ENCODE peak calls at places on chromosomes 16 and 17, in four cellular contexts. F is fibroblast of lung, S is tibial nerve, C is small intestine. T is an unnamed sample.

GRCh38 chr17:15381707-15382106 is 40.3 kb upstream of the TEKT3 start:
- DNase-seq in C (peak; percentile 66), S (no peak), F (no peak), T (no peak)

GRCh38 chr17:75795820-75796607 is 11.4 kb downstream of the UNK start:
- DNase-seq in F (no peak), C (no peak), S (no peak), T (peak; percentile 6)

GRCh38 chr17:83065660-83066542 is 13.5 kb upstream of the METRNL start:
- DNase-seq in S (no peak), C (no peak), F (no peak), T (peak; percentile 53)

GRCh38 chr16:9364721-9365693 is 273.6 kb downstream of the HAPSTR1 start:
- DNase-seq in C (no peak), S (peak; percentile 72), F (no peak), T (no peak)

GRCh38 chr17:44919885-44920564 is 4.7 kb upstream of the GFAP start:
- DNase-seq in C (peak; percentile 76), F (peak; percentile 70), S (peak; percentile 78), T (peak; percentile 89)

GRCh38 chr16:69349508-69349907 is 2.1 kb downstream of the TMED6 start:
- DNase-seq in S (no peak), C (no peak), F (no peak), T (no peak)

GRCh38 chr16:54178491-54178976 is 108.1 kb downstream of the IRX3 start:
- DNase-seq in S (no peak), C (no peak), F (no peak), T (no peak)

GRCh38 chr16:6643083-6643686 is 689.5 kb upstream of the RBFOX1 start:
- DNase-seq in S (peak; percentile 85), F (peak; percentile 35), C (peak; percentile 63), T (no peak)

GRCh38 chr17:32519769-32520701 is 33.2 kb downstream of the CDK5R1 start:
- DNase-seq in F (peak; percentile 49), S (no peak), C (peak; percentile 58), T (peak; percentile 87)

GRCh38 chr17:75191584-75191983 is 8.8 kb upstream of the SUMO2 start:
- DNase-seq in F (peak; percentile 27), C (no peak), S (no peak), T (no peak)

GRCh38 chr17:21292867-21293845 is 8.6 kb downstream of the MAP2K3 start:
- DNase-seq in S (no peak), C (no peak), F (no peak), T (no peak)

GRCh38 chr17:32127156-32127897 is 15.0 kb upstream of the RHOT1 start:
- DNase-seq in F (peak; percentile 71), C (peak; percentile 95), S (peak; percentile 77), T (peak; percentile 95)

GRCh38 chr16:11535494-11535893 is 51.2 kb downstream of the LITAF start:
- DNase-seq in F (no peak), C (peak; percentile 25), S (no peak), T (no peak)

GRCh38 chr16:20905576-20905975 is 5.0 kb downstream of the LYRM1 start:
- DNase-seq in S (no peak), C (no peak), F (no peak), T (no peak)

GRCh38 chr17:28416703-28417311 is 10.8 kb upstream of the SLC46A1 start:
- DNase-seq in F (peak; percentile 53), C (peak; percentile 83), S (peak; percentile 39), T (no peak)
- H3K27me3 ChIP-seq in F (peaks cover 6% of the 10 kb centered on the region), C (no peaks in the 10 kb centered on the region), S (no peaks in the 10 kb centered on the region), T (no peaks in the 10 kb centered on the region)

GRCh38 chr16:84358601-84359295 is 9.6 kb upstream of the ATP2C2 start:
- DNase-seq in S (no peak), C (peak; percentile 77), F (no peak), T (no peak)
- H3K36me3 ChIP-seq in S (no peaks in the 10 kb centered on the region), C (no peaks in the 10 kb centered on the region), F (no peaks in the 10 kb centered on the region), T (no peaks in the 10 kb centered on the region)

DNA sequence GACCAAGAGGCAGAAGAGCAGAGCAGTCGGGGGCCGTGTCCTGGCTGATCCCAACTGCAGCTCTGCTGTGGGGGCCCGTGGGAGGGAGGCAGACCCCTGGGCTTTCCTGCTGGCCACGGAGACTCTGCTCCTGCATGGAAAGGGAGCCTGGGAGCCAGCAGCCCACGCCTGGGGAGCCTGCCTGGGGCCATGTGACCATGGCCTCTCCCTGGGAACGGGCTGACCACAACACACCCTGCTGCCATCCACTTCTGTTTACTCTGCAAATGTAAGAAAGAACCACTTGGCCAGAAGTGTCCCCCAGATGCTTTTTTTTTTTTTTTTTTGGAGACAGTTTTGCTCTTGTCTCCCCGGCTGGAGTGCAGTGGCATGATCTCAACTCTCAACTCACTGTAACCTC is 2.0 kb upstream of the TEDC2 start:
- DNase-seq in F (no peak), S (no peak), C (no peak), T (no peak)
- H3K27ac ChIP-seq in F (no peak overlapping the region), S (no peak overlapping the region), C (no peak overlapping the region), T (no peak overlapping the region)

GRCh38 chr16:28057949-28058348 is 5.6 kb downstream of the GSG1L start:
- DNase-seq in F (no peak), S (no peak), C (no peak), T (peak; percentile 64)
- H3K27me3 ChIP-seq in F (peaks cover 38% of the 10 kb centered on the region), S (no peaks in the 10 kb centered on the region), C (peaks cover 3% of the 10 kb centered on the region), T (peaks cover 22% of the 10 kb centered on the region)

DNA sequence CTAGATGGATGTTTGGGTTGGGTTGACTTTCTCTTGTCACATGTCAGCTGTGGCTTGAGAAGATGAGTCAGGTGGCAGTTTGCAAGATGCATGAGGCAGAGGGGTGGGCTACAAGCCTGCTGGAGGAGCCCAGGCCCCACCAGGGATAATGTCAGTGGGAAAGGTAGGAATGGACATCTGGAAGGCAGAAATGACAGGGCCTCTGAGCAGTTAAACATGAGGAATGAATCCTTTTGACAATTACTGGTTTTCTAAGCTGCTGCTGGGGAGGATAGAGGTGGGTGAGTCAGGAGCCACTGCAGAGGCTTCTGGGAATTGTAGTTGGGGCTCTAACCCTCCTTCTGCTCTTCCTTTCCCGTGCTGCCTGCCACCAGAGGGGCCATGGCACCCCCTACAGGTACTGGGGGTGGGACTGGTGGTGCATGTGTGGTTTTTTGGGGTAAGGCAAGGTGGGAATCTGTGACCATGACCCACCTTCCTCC is 15.7 kb downstream of the SLC52A1 start:
- DNase-seq in S (no peak), F (no peak), C (no peak), T (no peak)
- H3K36me3 ChIP-seq in S (peaks cover 98% of the 10 kb centered on the region), F (peaks cover 15% of the 10 kb centered on the region), C (peaks cover 28% of the 10 kb centered on the region), T (peaks cover 57% of the 10 kb centered on the region)

DNA sequence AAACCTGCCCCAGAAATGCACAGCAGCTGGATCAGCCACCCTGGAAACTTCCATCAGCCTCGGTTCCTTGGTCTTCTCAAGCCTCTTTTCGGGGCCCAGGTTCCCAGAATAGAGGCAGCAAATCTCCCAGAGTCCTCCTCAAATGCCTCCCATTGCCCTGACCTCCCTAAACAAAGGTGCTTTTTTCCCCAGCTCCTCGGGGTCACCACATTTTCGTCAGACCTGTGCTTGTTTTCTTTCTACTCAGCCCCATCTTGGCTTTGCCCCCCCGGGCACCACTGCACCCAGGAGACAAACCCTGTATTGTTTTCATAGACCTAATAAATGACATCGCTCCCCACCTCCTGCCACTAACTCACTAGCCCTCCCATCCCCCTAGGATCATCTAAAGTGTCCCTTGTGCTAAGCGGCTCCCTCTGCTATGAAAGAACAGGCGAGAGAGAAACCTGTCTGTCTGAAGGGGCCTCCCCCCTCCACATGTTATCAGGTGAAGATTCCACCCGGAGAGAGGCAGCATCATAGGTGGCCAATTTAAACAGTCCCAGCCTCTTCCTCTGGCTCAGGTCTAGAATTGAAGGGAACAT is 451.1 kb downstream of the SOX9 start:
- DNase-seq in F (no peak), S (no peak), C (no peak), T (peak; percentile 22)
- H3K27ac ChIP-seq in F (no peak overlapping the region), S (no peak overlapping the region), C (no peak overlapping the region), T (no peak overlapping the region)

T was measured in spleen.